ENCODE peak calls at places on chromosome 22, in four cellular contexts. C is HepG2, R is K562, L is GM12878. Y is an unnamed sample. For H4K20me1, the result is how much of the 10 kb centered on the place peaks cover.

GRCh38 chr22:35961480-35961902 is 67.1 kb downstream of the RBFOX2 start:
- DNase-seq in C (no peak), R (no peak), L (no peak), Y (peak)

GRCh38 chr22:42383851-42384417 is 48.3 kb downstream of the NFAM1 start:
- DNase-seq in C (no peak), R (no peak), L (no peak), Y (no peak)

GRCh38 chr22:20135846-20136602 is 4.4 kb downstream of the ZDHHC8 start:
- DNase-seq in C (no peak), R (no peak), L (no peak), Y (no peak)

GRCh38 chr22:44782286-44782830 is 30.0 kb downstream of the ARHGAP8 start:
- DNase-seq in C (no peak), R (no peak), L (no peak), Y (no peak)

GRCh38 chr22:17086750-17087149 is 1.9 kb downstream of the IL17RA start:
- DNase-seq in C (no peak), R (no peak), L (no peak), Y (no peak)

GRCh38 chr22:28375761-28376534 is 303.7 kb downstream of the TTC28 start:
- DNase-seq in C (no peak), R (no peak), L (no peak), Y (no peak)

GRCh38 chr22:25448435-25449051 is 115.9 kb upstream of the GRK3 start:
- DNase-seq in C (no peak), R (peak), L (no peak), Y (peak)

GRCh38 chr22:17570851-17571631 is 7.7 kb downstream of the SLC25A18 start:
- DNase-seq in C (no peak), R (no peak), L (no peak), Y (no peak)

GRCh38 chr22:30822216-30823014 is 127.7 kb downstream of the OSBP2 start:
- DNase-seq in C (no peak), R (peak), L (no peak), Y (peak)

GRCh38 chr22:30325724-30326703 is 727 bp downstream of the TBC1D10A start:
- DNase-seq in C (no peak), R (peak), L (no peak), Y (peak)

GRCh38 chr22:19098157-19098556 is 24.1 kb downstream of the DGCR2 start:
- DNase-seq in C (no peak), R (peak), L (no peak), Y (no peak)

GRCh38 chr22:25156736-25157135 is 42.9 kb upstream of the CRYBB3 start:
- DNase-seq in C (no peak), R (no peak), L (no peak), Y (no peak)

GRCh38 chr22:39253427-39254070 is 8.8 kb upstream of the PDGFB start:
- DNase-seq in C (no peak), R (peak), L (no peak), Y (peak)
- TF ChIP-seq JUNB in C (no peak), R (no peak), L (no peak), Y (no peak)

GRCh38 chr22:46640293-46640692 is 20.1 kb downstream of the GRAMD4 start:
- DNase-seq in C (no peak), R (no peak), L (no peak), Y (no peak)
- H4K20me1 ChIP-seq in C (under half), R (under half), L (under half), Y (under half)

GRCh38 chr22:33625959-33626358 is 294.3 kb downstream of the LARGE1 start:
- DNase-seq in C (no peak), R (no peak), L (no peak), Y (no peak)
- TF ChIP-seq REST in C (no peak), R (no peak), L (no peak), Y (no peak)

GRCh38 chr22:49967333-49968241 is 7.0 kb downstream of the PIM3 start:
- DNase-seq in C (peak), R (no peak), L (no peak), Y (no peak)

GRCh38 chr22:49966716-49967332 is 6.3 kb downstream of the PIM3 start:
- DNase-seq in C (peak), R (no peak), L (no peak), Y (no peak)

GRCh38 chr22:49964493-49965290 is 4.1 kb downstream of the PIM3 start:
- DNase-seq in C (no peak), R (no peak), L (no peak), Y (no peak)

GRCh38 chr22:49965291-49966040 is 4.9 kb downstream of the PIM3 start:
- DNase-seq in C (no peak), R (no peak), L (no peak), Y (no peak)

GRCh38 chr22:49966041-49966715 is 5.6 kb downstream of the PIM3 start:
- DNase-seq in C (no peak), R (no peak), L (no peak), Y (no peak)
- TF ChIP-seq JUNB in C (no peak), R (no peak), L (no peak), Y (no peak)

GRCh38 chr22:23837496-23837859 is 1.3 kb downstream of the DERL3 start:
- DNase-seq in C (no peak), R (no peak), L (no peak), Y (no peak)

GRCh38 chr22:23837911-23838685 is 708 bp downstream of the DERL3 start:
- DNase-seq in C (no peak), R (peak), L (no peak), Y (peak)

GRCh38 chr22:23836692-23837495 is 1.9 kb downstream of the DERL3 start:
- DNase-seq in C (no peak), R (no peak), L (no peak), Y (no peak)

GRCh38 chr22:23840026-23840425 is 1.2 kb upstream of the DERL3 start:
- DNase-seq in C (no peak), R (no peak), L (no peak), Y (no peak)

DNA sequence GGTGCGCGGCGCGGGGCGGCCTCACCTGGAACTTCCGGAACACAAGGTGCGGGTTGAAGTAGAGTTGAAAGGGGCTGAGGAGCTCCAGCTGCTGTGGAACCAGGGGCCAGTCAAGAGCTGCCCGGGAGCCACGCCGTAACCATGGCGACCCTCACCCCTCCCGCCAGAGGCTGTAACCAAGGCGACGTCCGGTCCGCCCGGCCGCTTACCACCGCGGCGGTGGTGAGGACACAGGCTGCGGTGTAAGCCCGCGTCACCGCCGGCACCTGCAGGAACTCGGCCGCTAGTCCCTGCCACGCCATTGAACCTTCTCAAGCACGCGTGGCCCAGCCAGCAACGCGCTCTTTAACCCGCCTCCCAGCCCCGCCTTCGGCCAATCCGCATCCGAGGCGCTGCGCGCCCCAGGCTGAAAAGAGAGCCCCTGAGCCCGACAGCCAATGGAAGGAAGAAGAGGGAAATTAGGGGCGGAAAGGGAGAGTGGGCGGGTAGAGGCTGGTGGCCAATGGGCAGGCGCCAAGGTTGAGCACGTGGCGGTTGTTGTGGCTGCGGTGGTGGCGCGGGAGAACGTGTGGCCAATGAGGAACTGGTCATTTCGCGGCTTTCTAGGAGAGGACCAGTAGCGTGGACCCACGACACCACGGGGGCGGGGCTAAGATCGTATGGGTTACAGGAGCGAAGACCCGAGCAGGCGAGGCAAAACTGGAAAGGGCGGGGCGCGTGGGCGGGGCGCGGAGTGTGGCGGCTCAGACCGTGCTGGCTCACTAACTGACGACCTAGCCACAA is at the start of gene DERL3:
- DNase-seq in C (no peak), R (peak), L (peak), Y (peak)
- H4K20me1 ChIP-seq in C (under half), R (under half), L (under half), Y (under half)

DNA sequence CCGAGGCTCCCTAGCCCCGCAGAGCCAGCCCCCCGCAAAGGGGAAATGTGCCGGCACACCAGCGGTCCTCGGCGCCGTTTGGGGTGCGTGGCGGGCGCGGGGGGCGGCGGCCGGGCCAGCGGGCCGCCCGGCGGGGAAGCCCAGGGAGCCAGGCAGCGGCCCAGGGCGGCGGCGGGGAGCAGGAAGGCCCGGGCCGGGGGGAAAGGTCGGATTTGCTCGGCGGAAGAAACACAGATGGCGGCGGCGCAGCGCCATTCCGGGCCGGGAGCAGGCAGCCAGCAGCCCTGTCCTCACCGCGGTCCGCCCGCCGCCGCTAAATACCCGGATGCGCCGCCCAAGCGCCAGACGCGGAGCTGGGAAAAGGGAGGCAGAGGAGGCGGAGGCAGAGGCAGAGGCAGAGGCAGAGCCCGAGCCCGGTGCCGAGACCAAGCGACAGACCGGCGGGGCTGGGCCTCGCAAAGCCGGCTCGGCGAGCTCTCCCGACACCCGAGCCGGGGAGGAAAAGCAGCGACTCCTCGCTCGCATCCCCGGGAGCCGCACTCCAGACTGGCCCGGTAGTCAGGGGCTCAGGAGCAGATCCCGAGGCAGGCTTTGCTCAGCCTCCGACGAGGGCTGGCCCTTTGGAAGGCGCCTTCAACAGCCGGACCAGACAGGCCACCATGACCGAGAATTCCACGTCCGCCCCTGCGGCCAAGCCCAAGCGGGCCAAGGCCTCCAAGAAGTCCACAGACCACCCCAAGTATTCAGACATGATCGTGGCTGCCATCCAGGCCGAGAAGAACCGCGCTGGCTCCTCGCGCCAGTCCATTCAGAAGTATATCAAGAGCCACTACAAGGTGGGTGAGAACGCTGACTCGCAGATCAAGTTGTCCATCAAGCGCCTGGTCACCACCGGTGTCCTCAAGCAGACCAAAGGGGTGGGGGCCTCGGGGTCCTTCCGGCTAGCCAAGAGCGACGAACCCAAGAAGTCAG is 2.6 kb upstream of the GCAT start:
- DNase-seq in C (peak), R (no peak), L (no peak), Y (peak)
- TF ChIP-seq REST in C (peak), R (no peak), L (no peak), Y (no peak)